ENCODE peak calls at places on chromosomes 5 and 9, in ten cellular contexts. V, W, L, N, S, D, Q, A, R and U are unnamed samples.

GRCh38 chr5:5116953-5117352 is 23.2 kb upstream of the ADAMTS16 start:
- DNase-seq in V (no peak), W (no peak), L (no peak), N (no peak), S (no peak), D (no peak), Q (no peak), A (no peak), R (no peak), U (no peak)

GRCh38 chr5:137880313-137880712 is 8.9 kb upstream of the PKD2L2 start:
- DNase-seq in V (no peak), W (no peak), L (no peak), N (no peak), S (no peak), D (no peak), Q (no peak), A (no peak), R (no peak), U (no peak)

GRCh38 chr9:137943655-137944054 is 66.1 kb downstream of the CACNA1B start:
- DNase-seq in V (no peak), W (no peak), L (no peak), N (no peak), S (no peak), D (no peak), Q (no peak), A (no peak), R (no peak), U (no peak)

GRCh38 chr9:4569101-4569500 is 78.8 kb downstream of the SLC1A1 start:
- DNase-seq in V (no peak), W (no peak), L (no peak), N (no peak), S (no peak), D (no peak), Q (no peak), A (no peak), R (no peak), U (no peak)

GRCh38 chr9:131880828-131881227 is 141.0 kb upstream of the RAPGEF1 start:
- DNase-seq in V (no peak), W (no peak), L (no peak), N (no peak), S (no peak), D (no peak), Q (no peak), A (no peak), R (no peak), U (no peak)

GRCh38 chr9:72022846-72023245 is 37.6 kb downstream of the C9orf57 start:
- DNase-seq in V (no peak), W (no peak), L (no peak), N (peak), S (peak), D (no peak), Q (no peak), A (no peak), R (no peak), U (no peak)

GRCh38 chr9:93677061-93677571 is 100.7 kb downstream of the PHF2 start:
- DNase-seq in V (peak), W (no peak), L (no peak), N (no peak), S (peak), D (peak), Q (no peak), A (peak), R (no peak), U (peak)

GRCh38 chr5:164358531-164359259 is 853.3 kb downstream of the MAT2B start:
- DNase-seq in V (no peak), W (no peak), L (no peak), N (peak), S (no peak), D (no peak), Q (no peak), A (no peak), R (no peak), U (no peak)

GRCh38 chr5:178429541-178430186 is 160.5 kb downstream of the COL23A1 start:
- DNase-seq in V (peak), W (no peak), L (no peak), N (no peak), S (no peak), D (no peak), Q (no peak), A (peak), R (no peak), U (no peak)

GRCh38 chr5:135249658-135250057 is 149.4 kb downstream of the MACROH2A1 start:
- DNase-seq in V (no peak), W (no peak), L (no peak), N (no peak), S (no peak), D (no peak), Q (no peak), A (peak), R (no peak), U (peak)

GRCh38 chr9:11206925-11207324 is 594.1 kb upstream of the PTPRD start:
- DNase-seq in V (no peak), W (no peak), L (no peak), N (no peak), S (no peak), D (no peak), Q (no peak), A (no peak), R (no peak), U (no peak)

GRCh38 chr5:92713361-92713875 is 867.6 kb downstream of the NR2F1-AS1 start:
- DNase-seq in V (no peak), W (peak), L (no peak), N (no peak), S (no peak), D (no peak), Q (no peak), A (no peak), R (no peak), U (no peak)

GRCh38 chr9:14304242-14304641 is 9.7 kb downstream of the NFIB start:
- DNase-seq in V (no peak), W (no peak), L (no peak), N (no peak), S (no peak), D (no peak), Q (no peak), A (no peak), R (no peak), U (no peak)
- H3K27ac ChIP-seq in V (no peak), W (no peak), L (no peak), N (no peak), S (no peak), D (no peak), Q (no peak), A (peak), R (no peak), U (no peak)

DNA sequence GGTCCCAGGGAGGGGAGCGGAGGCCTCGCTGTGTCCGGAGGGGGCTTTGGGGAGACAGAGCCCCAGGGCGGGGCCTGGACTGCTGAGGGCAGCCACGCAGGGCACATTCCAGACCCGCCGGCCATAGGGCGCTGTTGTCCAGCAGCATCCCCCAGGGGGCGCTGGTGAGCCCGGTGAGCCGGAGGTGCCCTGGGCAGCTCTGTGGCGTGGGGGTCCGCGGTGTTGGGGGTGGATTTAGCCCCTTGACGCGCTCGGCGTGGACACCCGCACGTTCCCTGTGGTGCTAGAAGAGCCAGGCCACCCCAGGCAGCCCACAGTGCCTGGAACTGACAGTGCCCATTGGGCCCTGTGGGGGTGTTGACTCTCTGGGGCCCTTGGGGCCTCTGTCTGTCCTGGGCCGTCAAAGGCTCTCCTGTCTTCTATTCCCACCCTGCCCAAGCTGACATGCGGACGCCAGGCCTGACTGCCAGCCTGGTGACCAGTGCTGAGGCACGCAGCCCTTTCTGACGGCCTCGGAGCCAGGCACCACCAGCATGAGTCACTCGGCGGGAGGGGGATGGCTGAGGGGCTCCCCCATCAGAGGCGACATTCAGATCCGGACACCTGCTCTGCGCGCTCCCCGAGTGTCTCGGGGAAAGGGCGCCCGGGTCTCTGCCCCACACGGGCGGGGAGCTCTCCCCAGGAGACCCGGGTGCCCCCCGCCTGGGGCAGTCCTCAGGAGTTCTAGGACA is 23.9 kb downstream of the TPPP start:
- DNase-seq in V (peak), W (peak), L (peak), N (no peak), S (peak), D (no peak), Q (peak), A (no peak), R (peak), U (peak)
- H3K27ac ChIP-seq in V (no peak), W (no peak), L (no peak), N (no peak), S (no peak), D (no peak), Q (no peak), A (no peak), R (no peak), U (no peak)

GRCh38 chr5:80212171-80212667 is 43.6 kb downstream of the SERINC5 start:
- DNase-seq in V (no peak), W (no peak), L (no peak), N (no peak), S (no peak), D (no peak), Q (no peak), A (no peak), R (no peak), U (no peak)
- H3K27ac ChIP-seq in V (no peak), W (peak), L (no peak), N (no peak), S (peak), D (no peak), Q (no peak), A (peak), R (no peak), U (no peak)

GRCh38 chr9:110142253-110142652 is 65.7 kb downstream of the C9orf152 start:
- DNase-seq in V (no peak), W (no peak), L (no peak), N (no peak), S (no peak), D (no peak), Q (no peak), A (no peak), R (no peak), U (no peak)

GRCh38 chr9:110142868-110143866 is 64.8 kb downstream of the C9orf152 start:
- DNase-seq in V (peak), W (peak), L (peak), N (no peak), S (no peak), D (no peak), Q (no peak), A (no peak), R (peak), U (no peak)

GRCh38 chr9:110140276-110140675 is 67.7 kb downstream of the C9orf152 start:
- DNase-seq in V (no peak), W (no peak), L (no peak), N (no peak), S (no peak), D (no peak), Q (no peak), A (no peak), R (no peak), U (no peak)

GRCh38 chr9:110143969-110144545 is 63.9 kb downstream of the C9orf152 start:
- DNase-seq in V (no peak), W (peak), L (peak), N (no peak), S (peak), D (no peak), Q (no peak), A (no peak), R (peak), U (no peak)

DNA sequence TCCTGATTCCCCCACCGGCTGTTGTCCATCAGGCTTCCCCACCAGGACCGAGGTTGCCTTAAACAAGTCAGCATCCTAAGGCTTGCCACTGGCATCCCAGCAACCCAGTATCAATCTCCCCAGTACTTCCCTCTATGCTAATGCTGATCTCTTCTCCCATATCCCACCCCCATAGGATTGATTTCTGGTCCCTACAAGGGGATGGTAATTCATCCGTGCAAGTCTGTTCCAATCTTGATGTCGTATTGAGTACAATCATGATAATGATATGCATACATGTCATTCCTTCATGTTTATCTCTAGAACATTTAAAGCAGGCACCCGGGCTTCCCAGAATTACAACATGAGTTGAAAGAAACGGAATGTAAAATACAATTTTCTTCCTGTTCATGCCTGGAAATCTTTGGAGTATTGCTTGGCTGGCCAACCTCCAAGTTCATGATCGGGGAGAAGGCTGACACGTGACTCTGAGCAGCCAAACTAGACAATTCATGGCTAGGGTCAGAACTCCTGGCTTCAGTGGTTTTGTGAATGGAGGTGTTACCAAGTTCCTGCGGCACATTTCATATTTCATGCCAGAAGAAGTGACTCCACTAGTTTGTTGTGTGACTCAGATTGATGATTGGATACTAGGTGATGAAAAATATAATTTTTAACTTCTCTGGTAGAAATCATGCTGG is 66.7 kb downstream of the C9orf152 start:
- DNase-seq in V (no peak), W (no peak), L (no peak), N (peak), S (no peak), D (peak), Q (no peak), A (no peak), R (no peak), U (peak)
- H3K27ac ChIP-seq in V (peak), W (no peak), L (no peak), N (peak), S (peak), D (peak), Q (no peak), A (no peak), R (peak), U (no peak)

GRCh38 chr5:54180616-54181015 is 129.8 kb downstream of the ARL15 start:
- DNase-seq in V (no peak), W (no peak), L (no peak), N (no peak), S (no peak), D (no peak), Q (peak), A (no peak), R (no peak), U (no peak)
- H3K27ac ChIP-seq in V (no peak), W (no peak), L (no peak), N (no peak), S (no peak), D (no peak), Q (peak), A (no peak), R (no peak), U (no peak)

GRCh38 chr5:10702911-10703491 is 58.0 kb downstream of the DAP start:
- DNase-seq in V (no peak), W (no peak), L (peak), N (no peak), S (no peak), D (no peak), Q (no peak), A (no peak), R (no peak), U (peak)
- H3K27ac ChIP-seq in V (no peak), W (no peak), L (peak), N (peak), S (no peak), D (peak), Q (no peak), A (no peak), R (no peak), U (peak)